ENCODE peak calls at places on chromosomes 4 and X, in ten cellular contexts. One of them, this sample, is unnamed.
A peak's percentile ranks its signal among the peaks of the same experiment; 100 is the strongest.

GRCh38 chrX:154376768-154377167 is 2.3 kb upstream of the EMD start:
- DNase-seq in right lobe of liver: no peak
- DNase-seq in testis: no peak
- DNase-seq in left ventricle myocardium inferior: no peak
- DNase-seq in GM12865: no peak
- DNase-seq in glutamatergic neuron: no peak
- DNase-seq in IMR-90: peak; percentile 24
- DNase-seq in lung: no peak
- DNase-seq in activated CD8-positive, alpha-beta T cell treated with anti-CD3 and anti-CD28 coated beads for 36 hours: no peak
- DNase-seq in psoas muscle: no peak
- DNase-seq in this sample: peak; percentile 44

GRCh38 chr4:785332-786073 is 40.4 kb downstream of the CPLX1 start:
- DNase-seq in right lobe of liver: peak; percentile 56
- DNase-seq in testis: no peak
- DNase-seq in left ventricle myocardium inferior: no peak
- DNase-seq in GM12865: no peak
- DNase-seq in glutamatergic neuron: no peak
- DNase-seq in IMR-90: no peak
- DNase-seq in lung: no peak
- DNase-seq in activated CD8-positive, alpha-beta T cell treated with anti-CD3 and anti-CD28 coated beads for 36 hours: no peak
- DNase-seq in psoas muscle: no peak
- DNase-seq in this sample: no peak

GRCh38 chr4:121147923-121148443 is 16.1 kb downstream of the TNIP3 start:
- DNase-seq in right lobe of liver: no peak
- DNase-seq in testis: no peak
- DNase-seq in left ventricle myocardium inferior: no peak
- DNase-seq in GM12865: no peak
- DNase-seq in glutamatergic neuron: no peak
- DNase-seq in IMR-90: peak; percentile 41
- DNase-seq in lung: no peak
- DNase-seq in activated CD8-positive, alpha-beta T cell treated with anti-CD3 and anti-CD28 coated beads for 36 hours: no peak
- DNase-seq in psoas muscle: no peak
- DNase-seq in this sample: no peak

GRCh38 chrX:154021131-154021611 is 1.5 kb upstream of the IRAK1 start:
- DNase-seq in right lobe of liver: no peak
- DNase-seq in testis: no peak
- DNase-seq in left ventricle myocardium inferior: no peak
- DNase-seq in GM12865: peak; percentile 35
- DNase-seq in glutamatergic neuron: no peak
- DNase-seq in IMR-90: peak; percentile 56
- DNase-seq in lung: no peak
- DNase-seq in activated CD8-positive, alpha-beta T cell treated with anti-CD3 and anti-CD28 coated beads for 36 hours: peak; percentile 47
- DNase-seq in psoas muscle: no peak
- DNase-seq in this sample: peak; percentile 62

GRCh38 chrX:65581661-65582339 is 47.2 kb upstream of the LAS1L start:
- DNase-seq in right lobe of liver: no peak
- DNase-seq in testis: peak; percentile 66
- DNase-seq in left ventricle myocardium inferior: peak; percentile 24
- DNase-seq in GM12865: peak; percentile 77
- DNase-seq in glutamatergic neuron: peak; percentile 47
- DNase-seq in IMR-90: peak; percentile 61
- DNase-seq in lung: peak; percentile 76
- DNase-seq in activated CD8-positive, alpha-beta T cell treated with anti-CD3 and anti-CD28 coated beads for 36 hours: peak; percentile 66
- DNase-seq in psoas muscle: peak; percentile 37
- DNase-seq in this sample: peak; percentile 76

GRCh38 chr4:3311489-3312171 is 18.8 kb downstream of the RGS12 start:
- DNase-seq in right lobe of liver: peak; percentile 23
- DNase-seq in testis: no peak
- DNase-seq in left ventricle myocardium inferior: no peak
- DNase-seq in GM12865: no peak
- DNase-seq in glutamatergic neuron: no peak
- DNase-seq in IMR-90: peak; percentile 4
- DNase-seq in lung: no peak
- DNase-seq in activated CD8-positive, alpha-beta T cell treated with anti-CD3 and anti-CD28 coated beads for 36 hours: no peak
- DNase-seq in psoas muscle: no peak
- DNase-seq in this sample: no peak

GRCh38 chrX:129529685-129530281 is 6.5 kb upstream of the SMARCA1 start:
- DNase-seq in right lobe of liver: no peak
- DNase-seq in testis: no peak
- DNase-seq in left ventricle myocardium inferior: no peak
- DNase-seq in GM12865: no peak
- DNase-seq in glutamatergic neuron: no peak
- DNase-seq in IMR-90: peak; percentile 50
- DNase-seq in lung: no peak
- DNase-seq in activated CD8-positive, alpha-beta T cell treated with anti-CD3 and anti-CD28 coated beads for 36 hours: no peak
- DNase-seq in psoas muscle: no peak
- DNase-seq in this sample: peak; percentile 56

GRCh38 chr4:13537011-13537831 is 7.1 kb downstream of the NKX3-2 start:
- DNase-seq in right lobe of liver: no peak
- DNase-seq in testis: no peak
- DNase-seq in left ventricle myocardium inferior: no peak
- DNase-seq in GM12865: no peak
- DNase-seq in glutamatergic neuron: no peak
- DNase-seq in IMR-90: no peak
- DNase-seq in lung: no peak
- DNase-seq in activated CD8-positive, alpha-beta T cell treated with anti-CD3 and anti-CD28 coated beads for 36 hours: peak; percentile 47
- DNase-seq in psoas muscle: no peak
- DNase-seq in this sample: no peak

GRCh38 chr4:21209854-21210253 is 509.6 kb downstream of the PACRGL start:
- DNase-seq in right lobe of liver: no peak
- DNase-seq in testis: no peak
- DNase-seq in left ventricle myocardium inferior: no peak
- DNase-seq in GM12865: no peak
- DNase-seq in glutamatergic neuron: no peak
- DNase-seq in IMR-90: no peak
- DNase-seq in lung: no peak
- DNase-seq in activated CD8-positive, alpha-beta T cell treated with anti-CD3 and anti-CD28 coated beads for 36 hours: no peak
- DNase-seq in psoas muscle: no peak
- DNase-seq in this sample: no peak

GRCh38 chr4:110630621-110631402 is 7.9 kb upstream of the PITX2 start:
- DNase-seq in right lobe of liver: no peak
- DNase-seq in testis: no peak
- DNase-seq in left ventricle myocardium inferior: no peak
- DNase-seq in GM12865: no peak
- DNase-seq in glutamatergic neuron: no peak
- DNase-seq in IMR-90: no peak
- DNase-seq in lung: no peak
- DNase-seq in activated CD8-positive, alpha-beta T cell treated with anti-CD3 and anti-CD28 coated beads for 36 hours: no peak
- DNase-seq in psoas muscle: no peak
- DNase-seq in this sample: no peak

GRCh38 chr4:84495448-84496221 is 3.5 kb downstream of the NKX6-1 start:
- DNase-seq in right lobe of liver: no peak
- DNase-seq in testis: no peak
- DNase-seq in left ventricle myocardium inferior: no peak
- DNase-seq in GM12865: no peak
- DNase-seq in glutamatergic neuron: no peak
- DNase-seq in IMR-90: no peak
- DNase-seq in lung: no peak
- DNase-seq in activated CD8-positive, alpha-beta T cell treated with anti-CD3 and anti-CD28 coated beads for 36 hours: no peak
- DNase-seq in psoas muscle: no peak
- DNase-seq in this sample: no peak

GRCh38 chr4:103718993-103719319 is 829 bp downstream of the TACR3 start:
- DNase-seq in right lobe of liver: no peak
- DNase-seq in testis: no peak
- DNase-seq in left ventricle myocardium inferior: no peak
- DNase-seq in GM12865: no peak
- DNase-seq in glutamatergic neuron: no peak
- DNase-seq in IMR-90: no peak
- DNase-seq in lung: no peak
- DNase-seq in activated CD8-positive, alpha-beta T cell treated with anti-CD3 and anti-CD28 coated beads for 36 hours: no peak
- DNase-seq in psoas muscle: no peak
- DNase-seq in this sample: no peak

GRCh38 chr4:137370206-137370633 is 162.1 kb downstream of the PCDH18 start:
- DNase-seq in right lobe of liver: no peak
- DNase-seq in testis: no peak
- DNase-seq in left ventricle myocardium inferior: no peak
- DNase-seq in GM12865: no peak
- DNase-seq in glutamatergic neuron: no peak
- DNase-seq in IMR-90: peak; percentile 85
- DNase-seq in lung: no peak
- DNase-seq in activated CD8-positive, alpha-beta T cell treated with anti-CD3 and anti-CD28 coated beads for 36 hours: no peak
- DNase-seq in psoas muscle: no peak
- DNase-seq in this sample: peak; percentile 65

GRCh38 chr4:24226018-24226417 is 336.2 kb upstream of the PPARGC1A start:
- DNase-seq in right lobe of liver: no peak
- DNase-seq in testis: no peak
- DNase-seq in left ventricle myocardium inferior: no peak
- DNase-seq in GM12865: no peak
- DNase-seq in glutamatergic neuron: no peak
- DNase-seq in IMR-90: peak; percentile 66
- DNase-seq in lung: no peak
- DNase-seq in activated CD8-positive, alpha-beta T cell treated with anti-CD3 and anti-CD28 coated beads for 36 hours: no peak
- DNase-seq in psoas muscle: no peak
- DNase-seq in this sample: no peak

GRCh38 chrX:100654256-100654655 is 10.3 kb downstream of the SRPX2 start:
- DNase-seq in right lobe of liver: no peak
- DNase-seq in testis: peak; percentile 23
- DNase-seq in left ventricle myocardium inferior: no peak
- DNase-seq in GM12865: no peak
- DNase-seq in glutamatergic neuron: no peak
- DNase-seq in IMR-90: peak; percentile 32
- DNase-seq in lung: no peak
- DNase-seq in activated CD8-positive, alpha-beta T cell treated with anti-CD3 and anti-CD28 coated beads for 36 hours: no peak
- DNase-seq in psoas muscle: no peak
- DNase-seq in this sample: peak; percentile 55

GRCh38 chrX:48958635-48959094 is 1.3 kb upstream of the OTUD5 start:
- DNase-seq in right lobe of liver: no peak
- DNase-seq in testis: no peak
- DNase-seq in left ventricle myocardium inferior: peak; percentile 24
- DNase-seq in GM12865: no peak
- DNase-seq in glutamatergic neuron: peak; percentile 18
- DNase-seq in IMR-90: peak; percentile 66
- DNase-seq in lung: no peak
- DNase-seq in activated CD8-positive, alpha-beta T cell treated with anti-CD3 and anti-CD28 coated beads for 36 hours: peak; percentile 22
- DNase-seq in psoas muscle: peak; percentile 47
- DNase-seq in this sample: peak; percentile 56

GRCh38 chr4:139085141-139085540 is 69.6 kb downstream of the NOCT start:
- DNase-seq in right lobe of liver: no peak
- DNase-seq in testis: no peak
- DNase-seq in left ventricle myocardium inferior: no peak
- DNase-seq in GM12865: no peak
- DNase-seq in glutamatergic neuron: no peak
- DNase-seq in IMR-90: peak; percentile 36
- DNase-seq in lung: no peak
- DNase-seq in activated CD8-positive, alpha-beta T cell treated with anti-CD3 and anti-CD28 coated beads for 36 hours: no peak
- DNase-seq in psoas muscle: no peak
- DNase-seq in this sample: peak; percentile 42
- TF ChIP-seq CTCF in right lobe of liver: peak; percentile 22
- TF ChIP-seq CTCF in testis: no peak
- TF ChIP-seq CTCF in left ventricle myocardium inferior: peak; percentile 30
- TF ChIP-seq CTCF in GM12865: peak; percentile 4
- TF ChIP-seq CTCF in glutamatergic neuron: peak; percentile 14
- TF ChIP-seq CTCF in IMR-90: peak; percentile 40
- TF ChIP-seq CTCF in lung: no peak
- TF ChIP-seq CTCF in activated CD8-positive, alpha-beta T cell treated with anti-CD3 and anti-CD28 coated beads for 36 hours: peak; percentile 36
- TF ChIP-seq CTCF in psoas muscle: peak; percentile 29
- TF ChIP-seq CTCF in this sample: peak; percentile 40

GRCh38 chr4:163556169-163556568 is 61.7 kb downstream of the TMA16 start:
- DNase-seq in right lobe of liver: no peak
- DNase-seq in testis: no peak
- DNase-seq in left ventricle myocardium inferior: no peak
- DNase-seq in GM12865: peak; percentile 34
- DNase-seq in glutamatergic neuron: no peak
- DNase-seq in IMR-90: peak; percentile 10
- DNase-seq in lung: no peak
- DNase-seq in activated CD8-positive, alpha-beta T cell treated with anti-CD3 and anti-CD28 coated beads for 36 hours: no peak
- DNase-seq in psoas muscle: no peak
- DNase-seq in this sample: no peak
- TF ChIP-seq CTCF in right lobe of liver: no peak
- TF ChIP-seq CTCF in testis: no peak
- TF ChIP-seq CTCF in left ventricle myocardium inferior: no peak
- TF ChIP-seq CTCF in GM12865: no peak
- TF ChIP-seq CTCF in glutamatergic neuron: no peak
- TF ChIP-seq CTCF in IMR-90: peak; percentile 34
- TF ChIP-seq CTCF in lung: no peak
- TF ChIP-seq CTCF in activated CD8-positive, alpha-beta T cell treated with anti-CD3 and anti-CD28 coated beads for 36 hours: no peak
- TF ChIP-seq CTCF in psoas muscle: no peak
- TF ChIP-seq CTCF in this sample: no peak

DNA sequence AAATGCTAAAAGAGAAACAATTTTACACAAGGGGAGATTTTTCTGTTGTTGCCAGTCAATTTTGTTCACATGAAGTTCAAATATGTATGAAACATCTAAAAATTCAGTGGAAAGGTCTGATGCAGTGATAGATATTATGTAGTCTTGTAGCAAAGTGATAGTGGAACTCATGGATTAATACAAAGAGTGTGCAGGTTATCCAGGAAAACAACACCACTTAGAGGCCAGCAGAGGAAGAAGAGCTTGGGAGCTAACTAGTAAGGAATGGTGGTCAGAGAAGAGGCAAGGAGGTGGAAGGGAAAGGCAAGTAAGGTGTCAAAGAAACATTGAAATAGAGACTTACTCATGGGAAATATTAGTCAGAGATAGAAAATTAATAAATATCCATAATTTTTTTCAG is 395.6 kb downstream of the MAPK10 start:
- DNase-seq in right lobe of liver: no peak
- DNase-seq in testis: no peak
- DNase-seq in left ventricle myocardium inferior: no peak
- DNase-seq in GM12865: no peak
- DNase-seq in glutamatergic neuron: no peak
- DNase-seq in IMR-90: no peak
- DNase-seq in lung: no peak
- DNase-seq in activated CD8-positive, alpha-beta T cell treated with anti-CD3 and anti-CD28 coated beads for 36 hours: no peak
- DNase-seq in psoas muscle: no peak
- DNase-seq in this sample: peak; percentile 25
- TF ChIP-seq CTCF in right lobe of liver: peak; percentile 53
- TF ChIP-seq CTCF in testis: no peak
- TF ChIP-seq CTCF in left ventricle myocardium inferior: peak; percentile 31
- TF ChIP-seq CTCF in GM12865: no peak
- TF ChIP-seq CTCF in glutamatergic neuron: no peak
- TF ChIP-seq CTCF in IMR-90: no peak
- TF ChIP-seq CTCF in lung: no peak
- TF ChIP-seq CTCF in activated CD8-positive, alpha-beta T cell treated with anti-CD3 and anti-CD28 coated beads for 36 hours: no peak
- TF ChIP-seq CTCF in psoas muscle: no peak
- TF ChIP-seq CTCF in this sample: peak; percentile 20

DNA sequence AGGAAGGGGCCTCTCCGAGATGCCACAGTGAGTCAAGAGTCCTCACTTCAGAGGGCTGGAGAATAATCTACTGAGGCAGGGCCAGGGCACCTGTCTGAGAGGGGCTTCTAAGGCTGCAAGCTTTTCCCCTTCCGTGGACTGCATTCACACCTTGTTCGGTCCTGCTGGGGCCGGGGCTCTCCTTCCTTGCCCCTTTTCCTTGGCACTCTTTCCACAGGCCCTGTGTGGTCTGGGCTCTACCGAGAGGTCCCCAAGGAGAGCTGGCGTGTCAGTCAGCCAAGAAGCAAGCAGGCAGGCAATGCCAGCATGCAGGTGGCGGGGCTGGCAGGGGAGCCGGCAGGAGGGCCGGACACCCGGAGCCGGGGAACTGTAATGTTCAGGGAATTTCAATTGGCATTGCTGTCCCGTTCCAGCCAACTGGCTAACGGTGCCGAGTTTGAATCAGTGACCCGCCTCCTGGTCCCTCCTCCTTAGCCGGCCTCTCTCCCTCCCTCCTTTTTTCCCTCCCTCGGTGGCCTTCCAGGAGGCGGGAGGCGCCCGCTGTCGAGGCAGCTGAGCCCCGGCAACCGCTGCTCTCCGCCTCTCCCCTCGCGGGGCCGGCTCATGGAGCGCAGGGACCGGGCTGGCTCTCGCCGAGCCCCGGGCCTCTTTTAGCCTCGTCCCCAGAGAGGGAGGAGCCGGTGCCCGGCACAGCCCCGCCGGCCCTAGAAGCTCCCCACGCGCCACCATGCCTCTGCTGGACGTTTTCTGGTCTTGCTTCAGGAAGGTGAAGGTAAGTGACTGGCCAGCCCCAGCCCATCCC is at the start of gene STARD8:
- DNase-seq in right lobe of liver: no peak
- DNase-seq in testis: peak; percentile 16
- DNase-seq in left ventricle myocardium inferior: peak; percentile 24
- DNase-seq in GM12865: no peak
- DNase-seq in glutamatergic neuron: peak; percentile 49
- DNase-seq in IMR-90: peak; percentile 45
- DNase-seq in lung: no peak
- DNase-seq in activated CD8-positive, alpha-beta T cell treated with anti-CD3 and anti-CD28 coated beads for 36 hours: no peak
- DNase-seq in psoas muscle: no peak
- DNase-seq in this sample: peak; percentile 51
- TF ChIP-seq CTCF in right lobe of liver: no peak
- TF ChIP-seq CTCF in testis: no peak
- TF ChIP-seq CTCF in left ventricle myocardium inferior: no peak
- TF ChIP-seq CTCF in GM12865: no peak
- TF ChIP-seq CTCF in glutamatergic neuron: no peak
- TF ChIP-seq CTCF in IMR-90: no peak
- TF ChIP-seq CTCF in lung: no peak
- TF ChIP-seq CTCF in activated CD8-positive, alpha-beta T cell treated with anti-CD3 and anti-CD28 coated beads for 36 hours: no peak
- TF ChIP-seq CTCF in psoas muscle: no peak
- TF ChIP-seq CTCF in this sample: peak; percentile 8

This sample was measured in fibroblast of pulmonary artery.